ENCODE peak calls at places on chromosomes 4 and X, in four cellular contexts. F is IMR-90, R is GM23248, V is aorta. D is an unnamed sample.
A peak's percentile ranks its signal among the peaks of the same experiment; 100 is the strongest.

GRCh38 chr4:151807220-151807619 is 46.4 kb upstream of the GATB start:
- DNase-seq in R (peak; percentile 53), V (no peak), F (no peak), D (no peak)

GRCh38 chr4:1813915-1814314 is 20.8 kb downstream of the FGFR3 start:
- DNase-seq in V (no peak), R (peak; percentile 41), F (no peak), D (no peak)

GRCh38 chr4:6682862-6683590 is 10.7 kb upstream of the S100P start:
- DNase-seq in V (no peak), F (no peak), R (no peak), D (no peak)

GRCh38 chr4:48891028-48891619 is 15.4 kb downstream of the OCIAD2 start:
- DNase-seq in F (no peak), V (no peak), R (no peak), D (no peak)

GRCh38 chrX:132740316-132741123 is 217.9 kb downstream of the HS6ST2 start:
- DNase-seq in V (no peak), F (no peak), R (peak; percentile 12), D (no peak)

GRCh38 chr4:37464373-37464772 is 219.8 kb downstream of the NWD2 start:
- DNase-seq in V (no peak), R (no peak), F (no peak), D (no peak)

GRCh38 chr4:2812600-2812932 is 19.7 kb downstream of the SH3BP2 start:
- DNase-seq in V (no peak), F (no peak), R (peak; percentile 21), D (no peak)

GRCh38 chrX:115892787-115893671 is 277.5 kb upstream of the AGTR2 start:
- DNase-seq in V (peak; percentile 63), R (peak; percentile 17), F (peak; percentile 54), D (peak; percentile 36)

GRCh38 chrX:154002215-154002719 is 17.4 kb downstream of the IRAK1 start:
- DNase-seq in R (peak; percentile 92), F (peak; percentile 61), V (peak; percentile 70), D (peak; percentile 39)

GRCh38 chr4:146439999-146440398 is 81.7 kb downstream of the SLC10A7 start:
- DNase-seq in V (no peak), R (peak; percentile 19), F (no peak), D (no peak)

GRCh38 chr4:123315617-123316016 is 81.0 kb upstream of the SPRY1 start:
- DNase-seq in V (no peak), F (no peak), R (no peak), D (no peak)

GRCh38 chr4:174214102-174214878 is 69.2 kb downstream of the FBXO8 start:
- DNase-seq in F (no peak), R (peak; percentile 39), V (no peak), D (peak; percentile 22)

GRCh38 chr4:32172761-32173160 is 1452.6 kb downstream of the PCDH7 start:
- DNase-seq in F (peak; percentile 21), R (no peak), V (no peak), D (no peak)

GRCh38 chrX:101668143-101668542 is 8.5 kb upstream of the ARMCX2 start:
- DNase-seq in F (no peak), R (no peak), V (no peak), D (no peak)

GRCh38 chrX:102341867-102342266 is 94.9 kb downstream of the NXF2 start:
- DNase-seq in R (peak; percentile 6), V (no peak), F (no peak), D (no peak)

GRCh38 chrX:15930585-15930984 is 76.0 kb upstream of the AP1S2 start:
- DNase-seq in F (peak; percentile 66), R (peak; percentile 36), V (no peak), D (no peak)

GRCh38 chr4:2786152-2786671 is 6.7 kb upstream of the SH3BP2 start:
- DNase-seq in V (no peak), F (no peak), R (no peak), D (peak; percentile 36)

GRCh38 chrX:40845331-40845911 is 110.1 kb upstream of the MED14 start:
- DNase-seq in V (no peak), R (peak; percentile 94), F (peak; percentile 95), D (no peak)

GRCh38 chr4:153223935-153224334 is 19.7 kb downstream of the TRIM2 start:
- DNase-seq in R (peak; percentile 62), V (no peak), F (peak; percentile 46), D (no peak)

GRCh38 chrX:8374041-8374825 is 90.4 kb upstream of the VCX3B start:
- DNase-seq in F (no peak), V (no peak), R (no peak), D (no peak)

GRCh38 chrX:30364229-30364628 is 55.0 kb upstream of the NR0B1 start:
- DNase-seq in V (no peak), F (no peak), R (no peak), D (no peak)

GRCh38 chrX:136147320-136147901 is at the start of gene FHL1:
- DNase-seq in F (peak; percentile 12), R (peak; percentile 49), V (peak; percentile 78), D (peak; percentile 42)

GRCh38 chrX:50471390-50471789 is 765 bp upstream of the DGKK start:
- DNase-seq in R (no peak), F (no peak), V (no peak), D (no peak)

GRCh38 chr4:13267091-13267490 is 217.0 kb downstream of the RAB28 start:
- DNase-seq in F (no peak), R (no peak), V (no peak), D (no peak)

GRCh38 chr4:101418055-101418454 is 70.7 kb upstream of the PPP3CA start:
- DNase-seq in F (no peak), R (no peak), V (no peak), D (peak; percentile 80)

GRCh38 chr4:68368566-68369473 is 18.9 kb upstream of the YTHDC1 start:
- DNase-seq in F (peak; percentile 69), V (no peak), R (peak; percentile 91), D (no peak)

GRCh38 chr4:120916937-120917336 is 5.6 kb downstream of the PRDM5 start:
- DNase-seq in F (peak; percentile 31), R (no peak), V (no peak), D (no peak)

GRCh38 chr4:186765673-186766546 is 42.3 kb upstream of the FAT1 start:
- DNase-seq in R (no peak), V (no peak), F (no peak), D (no peak)

GRCh38 chr4:183314806-183315205 is 5.3 kb downstream of the CLDN22 start:
- DNase-seq in F (no peak), R (no peak), V (no peak), D (no peak)

GRCh38 chr4:37983951-37984350 is 23.8 kb downstream of the PTTG2 start:
- DNase-seq in V (no peak), R (no peak), F (peak; percentile 31), D (no peak)

GRCh38 chr4:7193040-7193958 is 961 bp downstream of the SORCS2 start:
- DNase-seq in R (peak; percentile 50), F (no peak), V (peak; percentile 47), D (no peak)

GRCh38 chr4:60201052-60201673 is 999.0 kb upstream of the ADGRL3 start:
- DNase-seq in F (peak; percentile 28), V (peak; percentile 43), R (peak; percentile 60), D (no peak)

GRCh38 chr4:1512738-1513660 is 106.8 kb upstream of the NKX1-1 start:
- DNase-seq in R (peak; percentile 52), F (no peak), V (peak; percentile 43), D (peak; percentile 18)

GRCh38 chr4:125732682-125733081 is 417.9 kb downstream of the FAT4 start:
- DNase-seq in V (no peak), F (no peak), R (no peak), D (no peak)
- H3K4me1 ChIP-seq in V (no peaks in the 10 kb centered on the region), F (peaks cover 15% of the 10 kb centered on the region), R (peaks cover 40% of the 10 kb centered on the region), D (no peaks in the 10 kb centered on the region)

GRCh38 chr4:36242629-36243354 is 1.5 kb downstream of the ARAP2 start:
- DNase-seq in F (no peak), R (no peak), V (no peak), D (peak; percentile 17)
- H3K4me3 ChIP-seq in F (no peak overlapping the region), R (no peak overlapping the region), V (no peak overlapping the region), D (peak overlapping the region; percentile 85)

GRCh38 chr4:80026080-80026479 is 46.9 kb downstream of the ANTXR2 start:
- DNase-seq in F (peak; percentile 30), R (peak; percentile 8), V (no peak), D (no peak)
- H3K27ac ChIP-seq in F (no peak overlapping the region), R (no peak overlapping the region), V (no peak overlapping the region), D (no peak overlapping the region)

DNA sequence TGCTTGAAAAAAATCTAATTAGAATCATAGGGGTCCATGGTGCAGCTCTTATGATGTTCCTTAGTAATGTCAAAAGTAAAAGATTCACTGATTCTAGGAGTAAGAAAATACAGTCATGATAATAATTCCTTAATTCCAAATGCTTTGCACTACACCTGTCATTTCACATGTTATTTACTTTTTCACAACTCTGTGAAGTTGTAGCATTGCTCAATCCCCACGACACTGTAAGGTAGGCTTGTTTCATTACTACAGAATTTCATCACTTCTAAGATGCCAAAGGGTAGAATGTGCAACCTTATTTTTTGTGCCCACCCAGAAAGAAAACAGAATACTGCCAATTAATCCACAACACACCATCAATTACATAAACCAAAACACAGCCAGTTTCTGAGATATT is 46.1 kb upstream of the LNX1 start:
- DNase-seq in R (no peak), V (no peak), F (no peak), D (no peak)
- H3K4me1 ChIP-seq in R (no peaks in the 10 kb centered on the region), V (no peaks in the 10 kb centered on the region), F (peaks cover 6% of the 10 kb centered on the region), D (no peaks in the 10 kb centered on the region)

DNA sequence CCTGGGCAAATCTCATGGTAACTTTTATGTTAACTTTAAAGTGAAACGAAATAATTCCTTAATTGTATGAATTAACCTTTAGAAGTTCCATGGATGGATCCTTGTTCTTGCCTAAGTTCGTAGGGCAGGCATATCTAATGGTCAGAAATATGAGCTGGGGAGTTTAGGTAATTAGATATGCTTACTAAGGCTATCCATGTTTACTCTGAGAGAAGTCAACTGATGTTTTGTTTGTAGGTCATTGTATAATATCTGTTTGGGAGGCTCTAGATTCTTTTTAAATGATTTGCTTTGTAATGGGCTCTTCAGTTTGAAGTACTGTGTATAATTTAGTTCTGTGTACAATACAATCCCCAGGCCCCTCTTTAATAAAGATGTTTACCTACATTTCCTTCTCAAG is 117.0 kb downstream of the DCK start:
- DNase-seq in F (no peak), R (no peak), V (no peak), D (no peak)
- H3K4me3 ChIP-seq in F (no peak overlapping the region), R (no peak overlapping the region), V (no peak overlapping the region), D (no peak overlapping the region)

GRCh38 chrX:23592741-23593140 is 74.6 kb upstream of the PRDX4 start:
- DNase-seq in R (no peak), V (no peak), F (no peak), D (no peak)

GRCh38 chrX:23598561-23598960 is 68.7 kb upstream of the PRDX4 start:
- DNase-seq in V (no peak), F (no peak), R (no peak), D (no peak)
- H3K27ac ChIP-seq in V (no peak overlapping the region), F (no peak overlapping the region), R (no peak overlapping the region), D (no peak overlapping the region)